ENCODE peak calls at places on chromosomes 4 and X, in nine cellular contexts. N is activated gamma-delta T cell; O is GM20000; Q is AG08396; Z is activated CD4-positive, CD25-positive, alpha-beta regulatory T cell treated with anti-CD3 and anti-CD28 coated beads, Interleukin-2, amount 50 U/mL, for 72 hours; C is activated naive CD8-positive, alpha-beta T cell treated with anti-CD3 and anti-CD28 coated beads, Interleukin-2, amount 50 U/mL, for 16 hours; L is CD8-positive, alpha-beta T cell; A is NCI-H1092 treated with DMSO at 0.1 percent for 48 hours; F is RKO. T is an unnamed sample.

GRCh38 chr4:139656614-139657486 is 8.8 kb upstream of the MGST2 start:
- DNase-seq in N (no peak), O (peak), Q (peak), Z (no peak), C (no peak), L (peak), A (peak), F (peak), T (no peak)

GRCh38 chrX:153780678-153781427 is at the start of gene SRPK3:
- DNase-seq in N (no peak), O (no peak), Q (peak), Z (no peak), C (no peak), L (no peak), A (peak), F (no peak), T (no peak)

GRCh38 chrX:108225456-108225730 is 133.8 kb downstream of the ATG4A start:
- DNase-seq in N (no peak), O (no peak), Q (no peak), Z (no peak), C (no peak), L (no peak), A (no peak), F (no peak), T (no peak)

GRCh38 chr4:118981171-118981838 is 92.7 kb downstream of the SYNPO2 start:
- DNase-seq in N (no peak), O (no peak), Q (peak), Z (no peak), C (no peak), L (no peak), A (no peak), F (no peak), T (no peak)

GRCh38 chr4:113884655-113885054 is 94.8 kb downstream of the ARSJ start:
- DNase-seq in N (no peak), O (no peak), Q (no peak), Z (no peak), C (no peak), L (no peak), A (no peak), F (no peak), T (no peak)

GRCh38 chr4:8772499-8773123 is 99.0 kb downstream of the HMX1 start:
- DNase-seq in N (no peak), O (no peak), Q (no peak), Z (no peak), C (no peak), L (no peak), A (no peak), F (no peak), T (no peak)

GRCh38 chr4:189769131-189769530 is 171.5 kb upstream of the FRG1 start:
- DNase-seq in N (no peak), O (no peak), Q (no peak), Z (no peak), C (no peak), L (no peak), A (no peak), F (no peak), T (no peak)

GRCh38 chrX:53483838-53484420 is 49.8 kb upstream of the HSD17B10 start:
- DNase-seq in N (no peak), O (no peak), Q (peak), Z (no peak), C (no peak), L (no peak), A (no peak), F (no peak), T (no peak)

GRCh38 chr4:87849612-87850011 is 16.8 kb downstream of the MEPE start:
- DNase-seq in N (no peak), O (no peak), Q (no peak), Z (no peak), C (no peak), L (no peak), A (no peak), F (no peak), T (no peak)

GRCh38 chrX:5644786-5645185 is 583.9 kb downstream of the NLGN4X start:
- DNase-seq in N (no peak), O (no peak), Q (no peak), Z (no peak), C (no peak), L (no peak), A (peak), F (no peak), T (no peak)

GRCh38 chr4:42331914-42332368 is 65.3 kb upstream of the SHISA3 start:
- DNase-seq in N (no peak), O (peak), Q (no peak), Z (no peak), C (no peak), L (no peak), A (no peak), F (peak), T (no peak)

GRCh38 chr4:77465271-77465670 is 140.3 kb upstream of the CXCL13 start:
- DNase-seq in N (no peak), O (no peak), Q (no peak), Z (no peak), C (no peak), L (no peak), A (no peak), F (no peak), T (no peak)

GRCh38 chr4:8911311-8912088 is 39.9 kb upstream of the HMX1 start:
- DNase-seq in N (no peak), O (no peak), Q (peak), Z (no peak), C (no peak), L (no peak), A (no peak), F (no peak), T (no peak)

GRCh38 chrX:154603438-154604430 is 15.3 kb downstream of the CTAG1B start:
- DNase-seq in N (no peak), O (no peak), Q (peak), Z (no peak), C (no peak), L (no peak), A (no peak), F (peak), T (no peak)

GRCh38 chr4:2375427-2375826 is 43.0 kb downstream of the ZFYVE28 start:
- DNase-seq in N (no peak), O (no peak), Q (no peak), Z (no peak), C (no peak), L (no peak), A (no peak), F (no peak), T (no peak)

GRCh38 chr4:55396305-55397023 is 707 bp downstream of the TMEM165 start:
- DNase-seq in N (peak), O (peak), Q (peak), Z (peak), C (no peak), L (peak), A (peak), F (peak), T (no peak)

GRCh38 chrX:16836371-16836770 is 33.8 kb downstream of the RBBP7 start:
- DNase-seq in N (no peak), O (no peak), Q (no peak), Z (no peak), C (no peak), L (no peak), A (no peak), F (no peak), T (no peak)

GRCh38 chrX:45524296-45524695 is 323.6 kb upstream of the DIPK2B start:
- DNase-seq in N (no peak), O (no peak), Q (no peak), Z (no peak), C (no peak), L (no peak), A (peak), F (no peak), T (no peak)

T was measured in omental fat pad.